ENCODE peak calls at places on chromosomes 13 and 19, in seven cellular contexts. N, M, L, Q, Y, H and X are unnamed samples. For H3K9me3, the result is how much of the 10 kb centered on the place peaks cover.

GRCh38 chr19:55812449-55812848 is 19.4 kb downstream of the NLRP11 start:
- DNase-seq in Y (no peak), Q (no peak), M (no peak), L (no peak), H (no peak), N (no peak), X (no peak)

GRCh38 chr19:45640849-45641273 is 1.7 kb upstream of the EML2 start:
- DNase-seq in Y (no peak), Q (no peak), M (peak), H (no peak), L (no peak), N (no peak), X (peak)

GRCh38 chr19:49949735-49950589 is 11.0 kb downstream of the SIGLEC11 start:
- DNase-seq in H (no peak), L (no peak), N (no peak), Y (no peak), M (no peak), Q (no peak), X (no peak)

GRCh38 chr19:55472463-55472862 is 4.0 kb upstream of the ZNF628 start:
- DNase-seq in Y (no peak), L (no peak), M (no peak), N (no peak), Q (no peak), H (no peak), X (no peak)

GRCh38 chr19:45321848-45322247 is 827 bp downstream of the CKM start:
- DNase-seq in Q (no peak), Y (no peak), L (peak), M (peak), N (no peak), H (no peak), X (no peak)

GRCh38 chr19:43595605-43595998 is 332 bp downstream of the IRGQ start:
- DNase-seq in H (no peak), Q (no peak), N (no peak), M (no peak), Y (no peak), L (no peak), X (no peak)

GRCh38 chr13:50080856-50081105 is 65.5 kb downstream of the KCNRG start:
- DNase-seq in H (no peak), Q (no peak), Y (no peak), L (no peak), M (no peak), N (no peak), X (no peak)

GRCh38 chr13:110268576-110269185 is 38.3 kb downstream of the COL4A1 start:
- DNase-seq in Y (no peak), N (no peak), M (no peak), L (no peak), Q (no peak), H (no peak), X (no peak)

GRCh38 chr19:38852231-38853044 is 2.7 kb upstream of the HNRNPL start:
- DNase-seq in N (peak), Q (peak), L (peak), M (no peak), H (no peak), Y (peak), X (peak)

GRCh38 chr19:28502879-28503734 is 709.8 kb downstream of the UQCRFS1 start:
- DNase-seq in Q (no peak), M (no peak), H (no peak), Y (no peak), N (no peak), L (no peak), X (no peak)

GRCh38 chr19:2444251-2445002 is 12.3 kb downstream of the LMNB2 start:
- DNase-seq in M (no peak), N (no peak), Q (no peak), Y (no peak), H (no peak), L (no peak), X (no peak)

GRCh38 chr13:44796597-44797517 is 192.4 kb downstream of the NUFIP1 start:
- DNase-seq in Y (no peak), L (no peak), N (no peak), M (no peak), H (no peak), Q (no peak), X (peak)

GRCh38 chr19:5147971-5148793 is 179.3 kb downstream of the KDM4B start:
- DNase-seq in L (no peak), Q (no peak), N (peak), H (no peak), Y (no peak), M (no peak), X (no peak)

GRCh38 chr13:46666727-46667456 is 113.9 kb downstream of the LRCH1 start:
- DNase-seq in L (peak), Q (no peak), H (peak), N (no peak), Y (no peak), M (peak), X (no peak)

GRCh38 chr19:27673986-27674385 is 1539.0 kb downstream of the UQCRFS1 start:
- DNase-seq in Q (no peak), H (no peak), N (no peak), L (no peak), Y (no peak), M (no peak), X (no peak)

GRCh38 chr13:102039264-102039663 is 362.6 kb downstream of the FGF14 start:
- DNase-seq in Q (no peak), M (no peak), Y (no peak), N (no peak), L (peak), H (no peak), X (no peak)

GRCh38 chr19:6088677-6089063 is 21.6 kb downstream of the RFX2 start:
- DNase-seq in H (no peak), Q (no peak), Y (no peak), L (no peak), M (no peak), N (no peak), X (no peak)

GRCh38 chr13:33746867-33747266 is 71.1 kb upstream of the RFC3 start:
- DNase-seq in N (no peak), Q (no peak), M (no peak), Y (no peak), L (no peak), H (no peak), X (no peak)

GRCh38 chr19:47780215-47780551 is 1.7 kb downstream of the SELENOW start:
- DNase-seq in N (no peak), Y (no peak), L (no peak), Q (no peak), H (no peak), M (no peak), X (no peak)

GRCh38 chr13:106612688-106613087 is 44.8 kb upstream of the ARGLU1 start:
- DNase-seq in H (no peak), Y (no peak), N (peak), M (peak), Q (no peak), L (peak), X (peak)

GRCh38 chr19:34482380-34483250 is 1.1 kb downstream of the WTIP start:
- DNase-seq in M (peak), H (no peak), Q (peak), Y (no peak), N (no peak), L (no peak), X (no peak)

GRCh38 chr13:112715715-112716460 is 26.1 kb downstream of the ATP11A start:
- DNase-seq in N (no peak), Q (no peak), H (no peak), M (no peak), L (no peak), Y (no peak), X (no peak)

GRCh38 chr19:4208385-4209094 is 20.8 kb upstream of the EBI3 start:
- DNase-seq in Q (peak), M (no peak), N (no peak), L (no peak), Y (no peak), H (no peak), X (no peak)

GRCh38 chr19:41366089-41366488 is 2.1 kb upstream of the B9D2 start:
- DNase-seq in N (no peak), Q (no peak), Y (no peak), L (no peak), M (no peak), H (no peak), X (no peak)

GRCh38 chr13:95193509-95194230 is 107.6 kb downstream of the ABCC4 start:
- DNase-seq in L (no peak), Q (no peak), Y (no peak), N (no peak), H (no peak), M (no peak), X (no peak)

GRCh38 chr19:51023946-51024345 is 2.5 kb downstream of the KLK11 start:
- DNase-seq in L (no peak), N (no peak), Y (no peak), H (no peak), Q (no peak), M (no peak), X (no peak)

GRCh38 chr13:79352107-79352506 is 53.9 kb downstream of the RBM26 start:
- DNase-seq in Y (no peak), H (no peak), N (no peak), Q (no peak), L (no peak), M (no peak), X (no peak)

GRCh38 chr19:8307965-8308866 is at the start of gene CD320:
- DNase-seq in M (peak), H (peak), Y (peak), L (peak), Q (peak), N (peak), X (peak)

GRCh38 chr19:16016226-16017137 is 59.8 kb upstream of the TPM4 start:
- DNase-seq in H (no peak), L (no peak), Q (no peak), Y (no peak), N (no peak), M (no peak), X (peak)

GRCh38 chr13:59337070-59337469 is 826.7 kb downstream of the DIAPH3 start:
- DNase-seq in N (no peak), Q (no peak), H (peak), L (peak), M (no peak), Y (no peak), X (no peak)

GRCh38 chr13:43303040-43303729 is 279.8 kb downstream of the DNAJC15 start:
- DNase-seq in L (peak), H (no peak), N (peak), Q (peak), M (peak), Y (no peak), X (peak)

GRCh38 chr13:44592448-44592847 is 16.3 kb upstream of the TSC22D1 start:
- DNase-seq in N (no peak), Y (no peak), M (no peak), Q (no peak), L (no peak), H (no peak), X (no peak)

GRCh38 chr13:75514080-75515040 is 23.3 kb downstream of the COMMD6 start:
- DNase-seq in Y (no peak), N (no peak), Q (no peak), L (no peak), M (no peak), H (no peak), X (no peak)

GRCh38 chr13:95530178-95530577 is 22.3 kb upstream of the CLDN10 start:
- DNase-seq in Q (no peak), N (peak), L (no peak), H (no peak), Y (no peak), M (no peak), X (no peak)

GRCh38 chr19:30897034-30897433 is 452.2 kb downstream of the TSHZ3 start:
- DNase-seq in Q (no peak), Y (no peak), L (no peak), N (no peak), H (no peak), M (no peak), X (no peak)
- H3K4me3 ChIP-seq in Q (no peak), Y (no peak), L (no peak), N (no peak), H (no peak), M (no peak), X (no peak)

GRCh38 chr19:52322429-52322828 is 13.6 kb upstream of the ZNF610 start:
- DNase-seq in M (no peak), Y (no peak), N (no peak), H (no peak), Q (no peak), L (no peak), X (no peak)
- H3K9me3 ChIP-seq in M (under half), Y (half or more), N (half or more), H (half or more), Q (half or more), L (half or more), X (half or more)

GRCh38 chr19:48867922-48868195 is 558 bp downstream of the PLEKHA4 start:
- DNase-seq in Y (no peak), Q (no peak), L (no peak), H (no peak), N (no peak), M (no peak), X (no peak)
- H3K4me3 ChIP-seq in Y (no peak), Q (no peak), L (peak), H (no peak), N (peak), M (no peak), X (peak)

DNA sequence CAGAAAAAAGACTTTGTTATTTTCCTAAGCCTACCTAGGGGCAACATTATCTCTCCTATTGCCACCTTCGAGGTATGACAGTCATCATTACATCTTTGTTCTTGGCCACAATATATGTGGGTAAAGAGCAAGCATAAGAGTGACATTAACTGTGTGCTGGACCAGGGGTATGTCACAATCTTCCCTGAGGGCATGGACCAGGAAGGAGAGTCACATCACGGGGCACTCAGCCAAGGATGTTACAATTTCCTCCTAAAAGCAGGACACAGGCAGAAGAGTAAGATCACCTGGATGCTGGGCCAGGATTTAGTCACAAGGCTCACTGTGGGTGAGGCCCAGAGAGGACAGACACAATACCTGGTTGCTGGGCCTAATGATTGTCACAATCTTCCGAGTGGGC is 53.0 kb upstream of the ZNF728 start:
- DNase-seq in M (no peak), L (no peak), H (no peak), Y (no peak), Q (no peak), N (no peak), X (no peak)
- H3K9me3 ChIP-seq in M (under half), L (under half), H (under half), Y (under half), Q (under half), N (under half), X (under half)